ENCODE peak calls at places on chromosomes 6 and 20, in seven cellular contexts. A is A549, G is IMR-90, H is K562, F is HepG2, O is GM12878, J is H1. N is an unnamed sample.
A peak's percentile ranks its signal among the peaks of the same experiment; 100 is the strongest.

GRCh38 chr20:23622839-23623343 is 14.9 kb downstream of the CST3 start:
- DNase-seq in A (peak; percentile 80), G (peak; percentile 77), H (peak; percentile 40), F (peak; percentile 72), O (no peak), J (no peak), N (peak; percentile 60)

GRCh38 chr6:120147218-120147871 is 797.8 kb upstream of the MAN1A1 start:
- DNase-seq in A (peak; percentile 1), G (no peak), H (no peak), F (no peak), O (no peak), J (no peak), N (no peak)

GRCh38 chr20:36862857-36863668 is 12.9 kb upstream of the TLDC2 start:
- DNase-seq in A (no peak), G (no peak), H (peak; percentile 36), F (no peak), O (no peak), J (peak; percentile 64), N (no peak)

GRCh38 chr6:33286946-33287914 is 1.8 kb downstream of the WDR46 start:
- DNase-seq in A (no peak), G (no peak), H (no peak), F (no peak), O (no peak), J (no peak), N (no peak)

GRCh38 chr20:531608-532007 is 12.0 kb downstream of the CSNK2A1 start:
- DNase-seq in A (no peak), G (no peak), H (no peak), F (peak; percentile 50), O (no peak), J (no peak), N (no peak)

GRCh38 chr6:122666418-122666817 is 56.2 kb downstream of the PKIB start:
- DNase-seq in A (no peak), G (no peak), H (no peak), F (no peak), O (no peak), J (no peak), N (no peak)

GRCh38 chr20:51966296-51966971 is 164.1 kb upstream of the SALL4 start:
- DNase-seq in A (peak; percentile 86), G (peak; percentile 63), H (peak; percentile 53), F (peak; percentile 84), O (no peak), J (peak; percentile 75), N (peak; percentile 81)

GRCh38 chr6:161429921-161430490 is 156.1 kb upstream of the AGPAT4 start:
- DNase-seq in A (peak; percentile 27), G (no peak), H (peak; percentile 23), F (no peak), O (no peak), J (no peak), N (no peak)

GRCh38 chr6:85250586-85251216 is 199.2 kb upstream of the NT5E start:
- DNase-seq in A (no peak), G (no peak), H (no peak), F (peak; percentile 3), O (no peak), J (no peak), N (no peak)

GRCh38 chr6:2081155-2082138 is 164.0 kb downstream of the GMDS start:
- DNase-seq in A (no peak), G (no peak), H (no peak), F (no peak), O (peak; percentile 68), J (no peak), N (no peak)
- TF ChIP-seq CEBPB in A (no peak), G (no peak), H (no peak), F (no peak), O (no peak), J (no peak), N (no peak)

GRCh38 chr6:157937318-157937717 is 44.3 kb upstream of the SYNJ2 start:
- DNase-seq in A (no peak), G (no peak), H (no peak), F (no peak), O (no peak), J (no peak), N (no peak)
- TF ChIP-seq CEBPB in A (no peak), G (no peak), H (no peak), F (no peak), O (no peak), J (no peak), N (no peak)

GRCh38 chr6:134830945-134831344 is 119.0 kb downstream of the ALDH8A1 start:
- DNase-seq in A (no peak), G (no peak), H (no peak), F (peak; percentile 13), O (no peak), J (no peak), N (no peak)

GRCh38 chr6:134840086-134840485 is 109.8 kb downstream of the ALDH8A1 start:
- DNase-seq in A (no peak), G (no peak), H (no peak), F (peak; percentile 14), O (no peak), J (no peak), N (no peak)

GRCh38 chr6:134830194-134830593 is 119.7 kb downstream of the ALDH8A1 start:
- DNase-seq in A (no peak), G (no peak), H (no peak), F (no peak), O (no peak), J (no peak), N (no peak)

GRCh38 chr6:134835998-134836397 is 113.9 kb downstream of the ALDH8A1 start:
- DNase-seq in A (no peak), G (peak; percentile 44), H (no peak), F (no peak), O (no peak), J (no peak), N (no peak)
- TF ChIP-seq CEBPB in A (no peak), G (no peak), H (no peak), F (no peak), O (no peak), J (no peak), N (no peak)

DNA sequence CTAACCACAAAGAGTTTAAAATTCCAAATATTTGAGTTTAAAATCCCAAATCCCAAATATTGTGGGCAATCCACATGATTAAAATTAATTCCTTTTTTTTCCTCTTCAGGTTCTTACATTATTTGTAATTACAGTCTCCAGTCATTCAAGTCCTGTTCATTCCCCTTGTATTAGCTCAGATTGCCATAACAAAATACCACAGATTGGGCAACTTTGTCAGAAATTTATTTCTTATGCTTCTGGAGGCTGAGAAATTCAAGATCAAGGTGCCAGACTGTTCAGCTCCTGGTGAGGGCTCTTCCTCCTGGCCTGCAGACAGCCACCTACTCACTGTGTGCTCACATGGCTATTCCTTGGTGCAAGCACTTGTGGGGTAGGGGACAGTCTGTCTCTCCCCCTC is 105.5 kb downstream of the ARMC2 start:
- DNase-seq in A (no peak), G (peak; percentile 38), H (no peak), F (no peak), O (no peak), J (no peak), N (no peak)
- TF ChIP-seq CEBPB in A (no peak), G (peak; percentile 48), H (no peak), F (no peak), O (no peak), J (no peak), N (no peak)

DNA sequence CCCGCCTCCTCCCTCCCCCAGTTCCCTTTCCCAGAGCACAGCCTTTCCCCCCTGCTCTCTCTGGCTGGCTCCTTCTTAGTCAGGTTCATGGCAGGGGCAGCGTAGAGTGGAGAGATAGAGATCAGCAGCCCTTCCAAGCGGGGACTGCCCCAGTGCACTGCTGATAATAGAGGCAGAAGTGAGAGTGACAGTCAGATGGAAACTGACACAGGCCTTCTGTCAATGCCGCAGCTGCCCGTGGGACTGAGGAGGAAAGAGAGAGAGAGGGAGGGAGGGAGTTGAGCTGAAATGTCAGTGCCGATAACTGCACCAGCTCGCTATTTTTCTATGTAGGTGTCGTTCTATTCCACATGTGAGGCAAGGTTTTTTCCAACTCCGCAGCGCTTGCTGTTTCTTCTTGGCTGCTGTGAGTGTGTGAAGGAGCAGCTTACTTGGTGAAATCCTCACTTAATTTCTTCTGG is 386.2 kb upstream of the MMS22L start:
- DNase-seq in A (no peak), G (peak; percentile 24), H (no peak), F (no peak), O (peak; percentile 74), J (peak; percentile 47), N (no peak)
- TF ChIP-seq CEBPB in A (no peak), G (no peak), H (no peak), F (no peak), O (no peak), J (no peak), N (no peak)

GRCh38 chr6:28488916-28489365 is 26.7 kb downstream of the GPX6 start:
- DNase-seq in A (peak; percentile 76), G (peak; percentile 79), H (peak; percentile 92), F (peak; percentile 82), O (peak; percentile 66), J (peak; percentile 72), N (peak; percentile 72)
- TF ChIP-seq CEBPB in A (no peak), G (no peak), H (no peak), F (no peak), O (no peak), J (no peak), N (peak; percentile 24)

DNA sequence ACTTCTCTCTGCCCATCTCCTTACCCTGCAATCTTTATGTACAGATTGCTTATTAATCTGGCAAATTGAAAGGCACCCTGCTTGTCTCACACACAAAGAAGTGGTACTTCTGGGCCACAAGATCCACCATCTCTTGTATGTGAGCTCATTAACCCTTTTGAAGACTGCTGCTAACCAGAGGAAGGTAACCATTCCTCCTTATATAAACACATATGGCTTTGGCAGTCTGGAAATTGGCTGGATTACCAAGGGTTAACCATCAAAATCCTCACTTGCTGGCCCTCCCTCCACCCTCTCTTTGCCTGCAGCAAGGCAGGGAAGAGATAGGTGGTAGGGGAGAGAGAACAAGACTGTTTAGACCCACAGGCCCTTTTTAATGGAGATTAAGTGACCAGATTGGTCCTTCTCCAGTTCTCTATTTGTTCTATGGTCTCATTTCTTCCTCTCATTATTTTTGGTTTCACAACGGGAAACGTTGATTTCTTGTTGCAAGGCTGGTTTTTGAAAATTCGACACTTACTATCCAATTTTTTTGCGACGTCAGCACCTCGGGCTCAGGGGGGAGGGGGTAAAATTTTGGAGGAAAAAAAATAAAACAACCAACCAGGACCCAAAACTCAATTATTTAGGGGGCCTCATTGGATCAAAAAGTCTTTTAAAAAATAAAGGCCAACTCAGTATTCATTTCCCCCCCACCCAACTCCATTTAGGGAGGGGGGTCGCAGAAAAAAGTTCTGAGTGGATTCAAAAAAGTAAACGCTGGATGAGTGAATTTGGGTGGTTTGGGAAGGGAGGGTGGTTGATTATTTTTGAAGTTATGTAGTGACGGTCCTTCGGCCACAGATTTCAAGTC is 859 bp downstream of the PPP1R10 start:
- DNase-seq in A (peak; percentile 60), G (no peak), H (peak; percentile 50), F (peak; percentile 61), O (no peak), J (no peak), N (no peak)
- TF ChIP-seq CEBPB in A (no peak), G (no peak), H (no peak), F (no peak), O (no peak), J (no peak), N (no peak)

GRCh38 chr20:1722513-1723050 is 65.0 kb upstream of the SIRPG start:
- DNase-seq in A (no peak), G (no peak), H (no peak), F (no peak), O (no peak), J (no peak), N (no peak)
- TF ChIP-seq CEBPB in A (no peak), G (no peak), H (no peak), F (no peak), O (no peak), J (no peak), N (no peak)